ENCODE peak calls at places on chromosomes 13 and 19, in five cellular contexts. I, M, Q, O and C are unnamed samples.

GRCh38 chr19:49339364-49340068 is 4.3 kb downstream of the CD37 start:
- DNase-seq in Q (no peak), O (no peak), I (no peak), M (peak), C (peak)

GRCh38 chr13:42533336-42533591 is 40.7 kb upstream of the TNFSF11 start:
- DNase-seq in Q (no peak), I (no peak), M (no peak), O (no peak), C (no peak)

GRCh38 chr13:33194820-33195692 is 90.5 kb downstream of the STARD13 start:
- DNase-seq in I (peak), O (no peak), M (no peak), Q (peak), C (peak)

GRCh38 chr13:94596575-94596971 is 621 bp upstream of the TGDS start:
- DNase-seq in Q (no peak), M (no peak), O (peak), I (no peak), C (no peak)

GRCh38 chr19:23222998-23223652 is 27.1 kb downstream of the ZNF724 start:
- DNase-seq in I (no peak), M (no peak), Q (peak), O (no peak), C (no peak)

GRCh38 chr19:41249707-41250423 is 14.3 kb upstream of the HNRNPUL1 start:
- DNase-seq in Q (no peak), M (no peak), O (no peak), I (no peak), C (no peak)

GRCh38 chr13:90091611-90092010 is 1255.9 kb upstream of the MIR17HG start:
- DNase-seq in O (no peak), Q (no peak), M (no peak), I (no peak), C (no peak)

GRCh38 chr13:21996049-21996448 is 325.2 kb downstream of the FGF9 start:
- DNase-seq in Q (no peak), I (no peak), O (no peak), M (no peak), C (no peak)

GRCh38 chr19:38452430-38453366 is 19.2 kb downstream of the RYR1 start:
- DNase-seq in Q (no peak), I (no peak), O (peak), M (peak), C (peak)

GRCh38 chr19:29576761-29577661 is 29.1 kb upstream of the POP4 start:
- DNase-seq in I (peak), M (no peak), O (no peak), Q (no peak), C (no peak)

GRCh38 chr13:82976499-82976898 is 905.8 kb downstream of the SLITRK1 start:
- DNase-seq in O (no peak), I (no peak), M (no peak), Q (no peak), C (no peak)

GRCh38 chr13:109654341-109655205 is 131.8 kb downstream of the IRS2 start:
- DNase-seq in M (no peak), O (no peak), Q (no peak), I (no peak), C (no peak)

GRCh38 chr19:8085606-8086464 is 33.3 kb downstream of the CCL25 start:
- DNase-seq in O (no peak), I (no peak), Q (peak), M (peak), C (no peak)

GRCh38 chr13:107730835-107731234 is 484.5 kb downstream of the LIG4 start:
- DNase-seq in Q (no peak), O (no peak), M (no peak), I (no peak), C (no peak)

GRCh38 chr19:7556696-7557315 is 21.3 kb downstream of the PNPLA6 start:
- DNase-seq in I (no peak), Q (no peak), M (no peak), O (no peak), C (no peak)

GRCh38 chr19:3025516-3025890 is 3.6 kb downstream of the TLE2 start:
- DNase-seq in O (no peak), I (no peak), Q (no peak), M (no peak), C (no peak)

GRCh38 chr13:74907788-74908187 is 574.2 kb downstream of the TBC1D4 start:
- DNase-seq in M (no peak), O (no peak), I (no peak), Q (no peak), C (no peak)

GRCh38 chr13:32135655-32136054 is 104.1 kb downstream of the FRY start:
- DNase-seq in M (no peak), I (no peak), Q (no peak), O (no peak), C (no peak)

GRCh38 chr19:8361921-8362793 is 1.8 kb upstream of the ANGPTL4 start:
- DNase-seq in M (no peak), O (peak), Q (peak), I (no peak), C (peak)

GRCh38 chr13:111475488-111475887 is 155.0 kb downstream of the TEX29 start:
- DNase-seq in M (no peak), O (no peak), Q (no peak), I (no peak), C (no peak)

GRCh38 chr13:112106467-112107141 is 39.7 kb downstream of the SOX1 start:
- DNase-seq in O (no peak), Q (peak), I (no peak), M (no peak), C (no peak)

GRCh38 chr19:343941-344624 is 513 bp downstream of the MIER2 start:
- DNase-seq in Q (no peak), O (no peak), M (peak), I (no peak), C (peak)

GRCh38 chr19:54653181-54653809 is 9.5 kb upstream of the LILRB4 start:
- DNase-seq in M (peak), O (peak), I (no peak), Q (peak), C (peak)

GRCh38 chr13:97946951-97947588 is 6.4 kb upstream of the IPO5 start:
- DNase-seq in O (no peak), M (no peak), I (no peak), Q (no peak), C (no peak)

GRCh38 chr13:36193151-36193855 is 21.1 kb downstream of the SOHLH2 start:
- DNase-seq in I (no peak), M (no peak), O (no peak), Q (no peak), C (no peak)

GRCh38 chr19:46678110-46678732 is 17.2 kb upstream of the DACT3 start:
- DNase-seq in Q (no peak), I (no peak), M (peak), O (peak), C (peak)

GRCh38 chr19:399370-399769 is 9.6 kb downstream of the C2CD4C start:
- DNase-seq in M (no peak), I (no peak), O (no peak), Q (no peak), C (no peak)

GRCh38 chr19:7705387-7706187 is 3.7 kb upstream of the FCER2 start:
- DNase-seq in M (no peak), I (peak), O (no peak), Q (no peak), C (no peak)

GRCh38 chr13:40420160-40420740 is 246.2 kb downstream of the FOXO1 start:
- DNase-seq in M (no peak), I (no peak), Q (no peak), O (no peak), C (no peak)

GRCh38 chr19:13604902-13605586 is 98.8 kb upstream of the CACNA1A start:
- DNase-seq in I (no peak), O (no peak), M (no peak), Q (no peak), C (no peak)

GRCh38 chr19:46654621-46655152 is 6.3 kb downstream of the DACT3 start:
- DNase-seq in O (no peak), M (peak), Q (peak), I (no peak), C (no peak)

GRCh38 chr13:32581177-32581786 is 5.0 kb upstream of the PDS5B start:
- DNase-seq in M (no peak), Q (peak), I (no peak), O (peak), C (no peak)

GRCh38 chr19:1648926-1649541 is 3.4 kb downstream of the TCF3 start:
- DNase-seq in M (no peak), Q (no peak), I (no peak), O (no peak), C (no peak)

GRCh38 chr19:49850487-49851342 is at the start of gene PTOV1:
- DNase-seq in Q (peak), I (peak), M (peak), O (peak), C (peak)

GRCh38 chr19:3494559-3494958 is 5.9 kb downstream of the DOHH start:
- DNase-seq in O (no peak), Q (no peak), M (no peak), I (no peak), C (no peak)

GRCh38 chr13:97058417-97058816 is 64.1 kb upstream of the OXGR1 start:
- DNase-seq in I (no peak), O (no peak), M (no peak), Q (no peak), C (no peak)

GRCh38 chr13:80083516-80084085 is 257.3 kb downstream of the SPRY2 start:
- DNase-seq in I (no peak), O (no peak), Q (no peak), M (no peak), C (no peak)
- TF ChIP-seq ZBTB33 in I (no peak), O (no peak), Q (no peak), M (no peak), C (no peak)

DNA sequence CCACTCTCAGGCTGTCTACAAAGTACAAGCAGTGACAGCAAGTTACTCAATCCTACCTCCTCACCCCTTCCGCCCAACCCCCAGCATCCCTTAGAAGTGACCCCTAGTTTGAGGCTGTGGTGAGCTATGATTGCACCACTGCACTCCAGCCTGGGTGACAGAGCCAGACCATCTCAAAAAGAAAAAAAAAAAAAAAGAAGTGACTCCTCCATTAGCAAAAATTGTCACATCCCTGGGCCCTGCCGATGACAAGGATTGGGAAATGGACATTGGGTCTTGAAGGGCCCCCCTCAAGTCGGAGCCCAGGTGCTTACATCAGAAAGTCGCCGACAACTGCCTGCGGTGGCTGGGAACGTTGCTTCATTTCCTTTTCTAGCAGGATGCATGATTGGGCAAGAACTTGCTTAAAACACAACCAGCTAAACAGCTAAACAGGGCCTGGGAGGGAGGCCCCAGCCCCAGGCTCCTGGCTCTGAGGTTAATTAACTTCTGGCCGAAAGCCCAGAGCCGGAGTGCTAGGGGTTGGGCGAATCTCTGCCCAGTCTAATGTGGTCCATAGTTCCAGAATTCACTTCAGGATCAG is 15.3 kb downstream of the RAB3D start:
- DNase-seq in M (no peak), Q (peak), O (no peak), I (peak), C (peak)
- TF ChIP-seq MAX in M (no peak), Q (no peak), O (no peak), I (no peak), C (peak)

GRCh38 chr13:41458187-41458938 is 1.0 kb downstream of the RGCC start:
- DNase-seq in Q (no peak), I (no peak), O (no peak), M (peak), C (peak)
- TF ChIP-seq ZBTB33 in Q (peak), I (no peak), O (no peak), M (no peak), C (no peak)

DNA sequence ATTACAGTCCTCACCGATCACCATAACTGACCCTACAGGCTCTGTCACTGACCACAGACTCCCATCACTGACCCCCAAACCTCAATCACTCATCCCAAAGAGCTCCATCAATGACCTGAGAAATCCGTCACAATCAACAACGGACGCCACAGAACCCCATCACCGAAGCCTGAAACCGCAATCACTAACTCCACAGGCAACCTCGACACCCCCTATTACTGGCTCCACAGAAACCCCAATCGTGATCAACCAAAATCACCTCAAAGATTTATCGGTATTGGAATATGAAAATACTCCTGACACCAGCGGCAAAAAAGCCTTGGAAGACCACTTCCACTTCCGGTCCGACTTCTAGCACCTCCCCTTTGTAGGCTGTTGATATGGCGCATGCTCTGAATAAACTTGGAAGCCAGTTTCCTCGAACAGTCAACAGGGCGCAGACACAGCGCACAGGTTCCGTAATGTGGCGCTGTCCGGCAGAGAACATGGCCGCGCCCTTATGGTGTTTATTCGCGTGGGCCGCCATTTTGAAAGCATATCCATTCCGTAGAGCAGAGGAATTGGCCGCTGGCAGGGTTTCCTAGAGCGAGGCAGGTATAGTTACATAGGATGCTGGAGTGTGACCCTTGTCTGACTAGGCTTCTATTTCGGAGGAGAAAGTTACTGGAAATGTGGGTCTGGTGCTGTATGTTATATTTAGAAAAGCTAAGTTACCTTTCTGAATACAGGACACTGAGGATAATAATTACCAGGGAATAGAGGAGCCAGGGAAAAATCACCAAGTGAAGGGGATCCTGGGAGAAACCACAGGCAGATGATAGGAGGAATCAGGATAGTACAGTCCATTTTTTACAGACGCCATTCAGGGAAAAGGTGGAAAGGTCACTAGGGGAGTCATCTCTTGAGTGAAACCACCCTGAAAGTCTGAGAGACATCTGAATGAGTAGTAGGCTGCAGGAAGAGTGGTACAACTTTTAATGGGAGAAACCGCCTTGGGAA is at the start of gene ZNF585A:
- DNase-seq in M (peak), Q (peak), I (peak), O (peak), C (peak)
- TF ChIP-seq MAX in M (no peak), Q (peak), I (no peak), O (no peak), C (peak)

DNA sequence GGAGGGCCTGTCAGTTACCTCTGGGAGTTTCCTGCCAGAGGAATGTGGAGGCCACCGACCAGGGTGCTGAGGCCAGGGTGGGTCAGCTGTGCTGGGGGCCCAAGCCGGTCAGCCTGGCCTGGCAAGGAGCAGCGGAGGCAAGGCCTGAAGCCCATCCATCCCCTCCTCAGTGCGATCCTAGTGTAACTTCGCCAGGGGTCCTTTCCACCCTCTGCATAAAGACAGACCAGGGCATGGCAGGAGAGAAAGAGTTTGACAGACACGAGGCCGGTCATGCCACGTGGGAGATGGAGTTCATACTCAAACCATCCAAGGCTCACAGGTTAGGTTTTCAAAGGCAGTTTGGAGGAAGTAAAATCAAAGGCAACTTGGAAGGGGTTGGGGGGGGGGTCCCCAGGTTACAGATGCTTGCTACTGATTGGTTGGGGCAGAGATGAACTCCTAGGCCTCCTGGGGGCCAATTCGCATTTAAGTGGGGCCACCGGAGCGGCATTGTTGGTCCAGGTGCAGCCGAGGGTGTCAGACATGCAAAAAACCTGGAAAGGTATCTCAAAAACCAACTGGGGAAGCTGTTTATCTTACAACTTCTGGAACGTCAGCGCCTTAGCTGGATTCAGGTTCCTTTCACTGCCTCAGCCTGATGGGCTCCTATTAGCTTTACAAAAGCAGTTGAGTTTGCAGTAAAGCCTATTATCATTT is 36.8 kb upstream of the DPRX start:
- DNase-seq in I (no peak), M (no peak), Q (no peak), O (no peak), C (no peak)
- TF ChIP-seq ZBTB33 in I (no peak), M (no peak), Q (no peak), O (no peak), C (no peak)